ENCODE peak calls at places on chromosomes 7 and 10, in eight cellular contexts. U is astrocyte, S is uterus, M is heart right ventricle, X is spleen, G is dorsolateral prefrontal cortex, C is fibroblast of pulmonary artery, D is psoas muscle. E is an unnamed sample.

GRCh38 chr7:106305732-106306131 is 20.9 kb upstream of the NAMPT start:
- DNase-seq in C (no peak), U (no peak), X (no peak), D (no peak), M (no peak), S (no peak), G (no peak), E (no peak)

GRCh38 chr7:92460510-92460909 is 13.2 kb downstream of the GATAD1 start:
- DNase-seq in U (no peak), M (no peak), D (no peak), G (no peak), X (no peak), C (no peak), S (no peak), E (no peak)

GRCh38 chr10:14578060-14578952 is 196.4 kb downstream of the FAM107B start:
- DNase-seq in G (no peak), C (peak), S (no peak), D (no peak), M (peak), X (no peak), U (peak), E (no peak)

GRCh38 chr10:6579904-6580278 is at the start of gene PRKCQ:
- DNase-seq in M (no peak), G (no peak), S (no peak), X (no peak), D (no peak), U (peak), C (peak), E (no peak)

GRCh38 chr7:41027428-41028115 is 675.3 kb downstream of the INHBA start:
- DNase-seq in U (peak), M (no peak), X (no peak), D (no peak), G (no peak), C (peak), S (no peak), E (no peak)

GRCh38 chr10:86506499-86506898 is 15.1 kb downstream of the WAPL start:
- DNase-seq in G (no peak), D (no peak), U (no peak), M (no peak), X (no peak), C (peak), S (no peak), E (no peak)

GRCh38 chr7:742791-743190 is 15.7 kb upstream of the PRKAR1B start:
- DNase-seq in M (no peak), C (no peak), U (no peak), S (no peak), G (peak), D (no peak), X (no peak), E (no peak)

GRCh38 chr10:13907570-13907969 is 320.8 kb downstream of the PRPF18 start:
- DNase-seq in M (no peak), X (no peak), C (no peak), U (no peak), D (no peak), S (no peak), G (no peak), E (no peak)

GRCh38 chr7:67463983-67464382 is 467.4 kb downstream of the TYW1 start:
- DNase-seq in S (no peak), C (no peak), U (no peak), G (no peak), D (no peak), M (no peak), X (no peak), E (no peak)

GRCh38 chr7:139532636-139533035 is 9.2 kb downstream of the CLEC2L start:
- DNase-seq in G (no peak), M (no peak), D (no peak), U (no peak), S (no peak), X (no peak), C (no peak), E (no peak)

GRCh38 chr7:117350027-117350426 is 27.2 kb upstream of the WNT2 start:
- DNase-seq in G (no peak), U (no peak), C (no peak), X (no peak), S (no peak), M (no peak), D (no peak), E (no peak)

GRCh38 chr10:66564341-66564740 is 361.5 kb upstream of the LRRTM3 start:
- DNase-seq in U (no peak), M (no peak), X (no peak), C (no peak), S (no peak), D (no peak), G (no peak), E (no peak)

GRCh38 chr7:54956021-54956420 is 62.8 kb upstream of the EGFR start:
- DNase-seq in X (no peak), S (no peak), U (no peak), M (no peak), D (no peak), C (no peak), G (no peak), E (no peak)

GRCh38 chr10:29305031-29305335 is 16.1 kb downstream of the LYZL1 start:
- DNase-seq in M (no peak), D (no peak), G (no peak), S (no peak), X (no peak), U (peak), C (no peak), E (no peak)

GRCh38 chr7:87363342-87363741 is 17.9 kb downstream of the CROT start:
- DNase-seq in D (no peak), S (no peak), U (no peak), M (no peak), X (no peak), C (no peak), G (no peak), E (no peak)

GRCh38 chr7:6175642-6176041 is 96.8 kb downstream of the CYTH3 start:
- DNase-seq in M (no peak), G (no peak), D (no peak), X (no peak), S (no peak), U (peak), C (peak), E (no peak)

GRCh38 chr7:115099906-115100305 is 178.0 kb downstream of the MDFIC start:
- DNase-seq in S (no peak), U (peak), D (no peak), G (no peak), M (no peak), X (no peak), C (peak), E (no peak)

GRCh38 chr7:28130277-28130676 is 50.3 kb downstream of the JAZF1 start:
- DNase-seq in D (no peak), G (no peak), C (peak), U (peak), M (no peak), X (no peak), S (no peak), E (no peak)

GRCh38 chr7:88226886-88227516 is 7.2 kb upstream of the SRI start:
- DNase-seq in X (no peak), G (no peak), D (no peak), C (peak), M (no peak), U (peak), S (no peak), E (no peak)

GRCh38 chr10:56319386-56319785 is 41.7 kb downstream of the ZWINT start:
- DNase-seq in S (no peak), U (peak), D (no peak), C (no peak), G (no peak), M (no peak), X (no peak), E (no peak)

GRCh38 chr7:7221602-7222038 is 39.3 kb downstream of the C1GALT1 start:
- DNase-seq in D (no peak), S (no peak), U (peak), M (no peak), C (peak), G (no peak), X (no peak), E (no peak)

GRCh38 chr7:7219216-7219615 is 36.9 kb downstream of the C1GALT1 start:
- DNase-seq in D (no peak), M (no peak), C (peak), U (no peak), X (no peak), G (no peak), S (no peak), E (no peak)

GRCh38 chr7:7216279-7216678 is 33.9 kb downstream of the C1GALT1 start:
- DNase-seq in D (no peak), X (no peak), C (no peak), U (no peak), S (no peak), M (no peak), G (no peak), E (no peak)

GRCh38 chr7:7223250-7223649 is 40.9 kb downstream of the C1GALT1 start:
- DNase-seq in U (no peak), C (no peak), D (no peak), G (no peak), X (no peak), S (no peak), M (no peak), E (no peak)

DNA sequence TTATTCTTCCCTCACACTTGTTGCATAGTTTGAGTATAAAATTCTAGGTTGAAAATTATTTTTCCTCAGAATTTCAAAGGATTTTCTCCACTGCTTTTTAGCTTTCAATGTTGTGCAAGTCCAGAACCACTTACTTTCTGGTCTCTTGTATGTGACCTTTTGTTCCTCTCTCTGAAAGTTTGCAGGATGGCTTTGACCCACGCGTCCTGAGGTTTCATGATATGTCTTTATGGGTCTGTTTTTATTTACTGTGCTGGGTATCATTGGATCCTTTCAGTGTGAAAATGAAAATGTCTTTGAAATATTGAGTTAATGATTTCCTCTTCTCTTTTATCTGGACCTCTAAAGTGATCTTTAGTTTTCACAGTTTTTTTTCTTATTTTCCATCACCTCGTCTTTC is 38.5 kb downstream of the C1GALT1 start:
- DNase-seq in U (no peak), D (no peak), X (no peak), S (no peak), G (no peak), M (no peak), C (no peak), E (no peak)
- H3K4me3 ChIP-seq in U (no peak), D (no peak), X (no peak), S (no peak), G (no peak), M (no peak), C (no peak), E (no peak)

GRCh38 chr10:11756766-11757315 is 14.7 kb downstream of the ECHDC3 start:
- DNase-seq in U (no peak), X (peak), D (no peak), C (no peak), G (no peak), M (no peak), S (no peak), E (no peak)

GRCh38 chr10:11759347-11759746 is 17.2 kb downstream of the ECHDC3 start:
- DNase-seq in U (no peak), C (no peak), D (no peak), M (no peak), G (no peak), X (no peak), S (no peak), E (no peak)

GRCh38 chr10:11758527-11759236 is 16.5 kb downstream of the ECHDC3 start:
- DNase-seq in S (peak), U (no peak), D (no peak), G (no peak), M (no peak), X (no peak), C (no peak), E (no peak)

GRCh38 chr10:11757452-11757819 is 15.3 kb downstream of the ECHDC3 start:
- DNase-seq in G (no peak), X (no peak), C (peak), M (peak), S (peak), U (peak), D (peak), E (peak)

GRCh38 chr10:11757820-11758463 is 15.8 kb downstream of the ECHDC3 start:
- DNase-seq in M (peak), G (peak), X (peak), U (peak), C (peak), S (peak), D (peak), E (peak)
- H3K4me3 ChIP-seq in M (no peak), G (no peak), X (no peak), U (no peak), C (no peak), S (no peak), D (no peak), E (no peak)

GRCh38 chr10:71213127-71213616 is 802 bp downstream of the UNC5B start:
- DNase-seq in C (peak), D (peak), G (no peak), U (peak), M (no peak), S (peak), X (peak), E (peak)
- H3K4me3 ChIP-seq in C (peak), D (peak), G (peak), U (peak), M (peak), S (peak), X (peak), E (peak)

DNA sequence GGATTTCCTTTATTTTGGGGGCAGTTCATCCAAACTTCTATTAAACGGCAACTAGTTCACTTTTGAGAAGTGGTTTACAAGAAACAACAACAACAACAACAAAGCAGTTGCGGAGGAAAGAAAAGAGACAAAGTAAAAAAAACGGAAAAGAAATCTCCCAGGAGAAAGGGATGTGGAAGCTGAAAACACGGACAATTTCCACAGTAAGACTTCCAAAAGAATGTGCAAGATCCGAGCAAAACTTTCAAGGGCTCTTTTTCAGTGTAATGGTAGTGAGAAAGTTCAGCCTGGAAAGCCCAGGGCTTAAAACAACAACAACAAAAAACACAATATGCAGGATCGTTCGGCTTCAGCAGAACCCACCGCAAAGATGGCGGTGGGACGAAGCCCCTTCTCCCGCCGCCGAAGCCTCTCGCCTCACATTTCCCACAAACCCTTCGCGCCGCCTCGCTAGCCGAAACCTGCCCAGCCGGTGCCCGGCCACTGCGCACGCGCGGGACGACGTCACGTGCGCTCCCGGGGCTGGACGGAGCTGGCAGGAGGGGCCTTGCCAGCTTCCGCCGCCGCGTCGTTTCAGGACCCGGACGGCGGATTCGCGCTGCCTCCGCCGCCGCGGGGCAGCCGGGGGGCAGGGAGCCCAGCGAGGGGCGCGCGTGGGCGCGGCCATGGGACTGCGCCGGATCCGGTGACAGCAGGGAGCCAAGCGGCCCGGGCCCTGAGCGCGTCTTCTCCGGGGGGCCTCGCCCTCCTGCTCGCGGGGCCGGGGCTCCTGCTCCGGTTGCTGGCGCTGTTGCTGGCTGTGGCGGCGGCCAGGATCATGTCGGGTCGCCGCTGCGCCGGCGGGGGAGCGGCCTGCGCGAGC is at the start of gene TNKS2:
- DNase-seq in U (peak), C (peak), S (peak), M (peak), D (peak), G (peak), X (peak), E (peak)
- H3K4me3 ChIP-seq in U (peak), C (peak), S (peak), M (peak), D (peak), G (peak), X (peak), E (peak)

GRCh38 chr10:43419997-43420368 is 11.0 kb upstream of the HNRNPF start:
- DNase-seq in G (no peak), U (no peak), C (no peak), X (no peak), D (peak), M (no peak), S (no peak), E (no peak)

GRCh38 chr10:43420369-43421200 is 11.6 kb upstream of the HNRNPF start:
- DNase-seq in X (peak), M (peak), C (peak), S (peak), G (peak), D (peak), U (peak), E (peak)

GRCh38 chr10:43415544-43415943 is 6.6 kb upstream of the HNRNPF start:
- DNase-seq in G (no peak), U (no peak), C (no peak), M (no peak), X (no peak), D (no peak), S (no peak), E (no peak)

GRCh38 chr10:43421201-43421507 is 12.2 kb upstream of the HNRNPF start:
- DNase-seq in D (no peak), U (no peak), S (no peak), X (no peak), M (no peak), G (no peak), C (no peak), E (no peak)

GRCh38 chr10:43417950-43418768 is 9.2 kb upstream of the HNRNPF start:
- DNase-seq in M (no peak), X (no peak), S (no peak), G (no peak), C (no peak), D (no peak), U (no peak), E (no peak)
- H3K4me3 ChIP-seq in M (no peak), X (no peak), S (no peak), G (no peak), C (no peak), D (no peak), U (no peak), E (no peak)

DNA sequence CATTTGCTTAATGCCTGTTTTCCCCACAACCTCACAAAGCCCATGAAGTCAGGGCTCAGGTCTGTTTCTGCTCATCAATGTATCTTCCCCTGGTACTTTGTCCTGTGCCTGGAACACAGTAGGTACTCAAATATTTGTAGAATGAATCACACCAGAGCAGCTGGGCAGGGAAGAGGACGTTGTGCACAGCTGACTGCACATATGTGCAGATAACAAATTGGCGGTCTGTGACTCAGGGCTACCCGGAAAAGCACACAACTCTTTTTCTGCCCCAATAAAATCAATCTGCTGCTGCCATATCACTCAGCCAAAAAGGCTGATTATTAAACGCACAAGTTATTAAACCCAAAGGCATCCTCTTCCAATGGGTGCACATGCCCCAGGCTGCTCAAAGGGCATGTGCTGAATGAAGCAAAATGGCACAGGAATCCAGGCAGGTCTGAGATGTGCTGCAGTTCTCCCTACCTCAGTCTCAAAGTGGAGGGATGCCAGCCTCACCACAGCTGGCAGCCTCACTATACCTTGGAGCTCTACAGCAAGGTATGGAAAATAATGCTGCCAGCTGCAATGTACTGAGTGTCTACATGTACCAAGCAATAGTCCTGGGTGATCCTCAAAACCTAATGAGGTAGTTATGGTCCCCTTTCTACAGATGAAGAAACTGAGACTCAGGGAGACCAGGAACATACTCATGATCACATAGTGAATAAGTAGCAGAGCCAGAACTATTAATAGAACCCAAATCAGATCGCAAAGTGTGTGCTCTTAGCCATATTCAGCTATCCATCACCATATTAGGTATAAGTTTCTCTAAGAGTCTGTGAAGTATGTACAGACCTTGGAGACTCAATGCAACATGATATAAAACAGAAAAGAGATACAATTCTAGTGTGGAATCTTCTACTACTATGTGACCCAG is 43.4 kb downstream of the SORBS1 start:
- DNase-seq in C (peak), D (no peak), S (no peak), X (no peak), M (no peak), G (no peak), U (peak), E (no peak)
- H3K4me3 ChIP-seq in C (no peak), D (no peak), S (no peak), X (no peak), M (no peak), G (no peak), U (no peak), E (peak)

E was measured in left ventricle myocardium inferior.